ENCODE peak calls at places on chromosomes 7 and 10, in eight cellular contexts. F is DND-41, W is psoas muscle, J is esophagus squamous epithelium, H is coronary artery, C is upper lobe of right lung, L is H9, Q is cardiac muscle cell. G is an unnamed sample.

GRCh38 chr10:96579133-96579532 is 7.7 kb downstream of the TM9SF3 start:
- DNase-seq in F (no peak), W (no peak), J (no peak), H (no peak), C (no peak), L (no peak), Q (no peak), G (no peak)

GRCh38 chr7:103141753-103142404 is 7.0 kb downstream of the NAPEPLD start:
- DNase-seq in F (no peak), W (no peak), J (no peak), H (no peak), C (no peak), L (no peak), Q (peak), G (no peak)

GRCh38 chr7:131909151-131909768 is 352.8 kb upstream of the PODXL start:
- DNase-seq in F (no peak), W (no peak), J (no peak), H (no peak), C (no peak), L (peak), Q (no peak), G (peak)

GRCh38 chr10:110200518-110200917 is 6.9 kb upstream of the MXI1 start:
- DNase-seq in F (no peak), W (no peak), J (no peak), H (no peak), C (no peak), L (no peak), Q (peak), G (no peak)

GRCh38 chr7:36408589-36408988 is 18.9 kb downstream of the ANLN start:
- DNase-seq in F (no peak), W (no peak), J (no peak), H (no peak), C (no peak), L (no peak), Q (peak), G (no peak)

GRCh38 chr10:3622845-3623621 is 162.0 kb downstream of the KLF6 start:
- DNase-seq in F (peak), W (no peak), J (no peak), H (no peak), C (no peak), L (no peak), Q (peak), G (no peak)

GRCh38 chr10:92238586-92239098 is 52.2 kb downstream of the CPEB3 start:
- DNase-seq in F (no peak), W (peak), J (no peak), H (no peak), C (peak), L (no peak), Q (peak), G (no peak)

GRCh38 chr7:157526604-157527003 is 189.8 kb downstream of the DNAJB6 start:
- DNase-seq in F (peak), W (peak), J (no peak), H (peak), C (peak), L (peak), Q (no peak), G (peak)

GRCh38 chr10:92538231-92538958 is 35.5 kb downstream of the IDE start:
- DNase-seq in F (no peak), W (no peak), J (no peak), H (no peak), C (no peak), L (no peak), Q (peak), G (no peak)

GRCh38 chr10:51074238-51075028 is at the start of gene PRKG1:
- DNase-seq in F (no peak), W (peak), J (no peak), H (peak), C (peak), L (peak), Q (peak), G (peak)

GRCh38 chr7:159035571-159036073 is 109.0 kb downstream of the VIPR2 start:
- DNase-seq in F (no peak), W (no peak), J (no peak), H (no peak), C (peak), L (peak), Q (no peak), G (no peak)

GRCh38 chr7:66693331-66693730 is 47.2 kb upstream of the RABGEF1 start:
- DNase-seq in F (no peak), W (no peak), J (no peak), H (no peak), C (no peak), L (no peak), Q (no peak), G (no peak)

GRCh38 chr7:47266131-47266706 is 315.7 kb downstream of the TNS3 start:
- DNase-seq in F (peak), W (peak), J (no peak), H (no peak), C (peak), L (peak), Q (peak), G (peak)

GRCh38 chr10:21523007-21523406 is 2.5 kb downstream of the SKIDA1 start:
- DNase-seq in F (no peak), W (no peak), J (no peak), H (no peak), C (no peak), L (no peak), Q (no peak), G (no peak)
- TF ChIP-seq CTCF in F (no peak), W (no peak), J (no peak), H (no peak), C (no peak), L (no peak), Q (no peak), G (no peak)

GRCh38 chr7:116214921-116215320 is 4.6 kb downstream of the TES start:
- DNase-seq in F (no peak), W (no peak), J (no peak), H (no peak), C (no peak), L (no peak), Q (no peak), G (no peak)
- TF ChIP-seq CTCF in F (no peak), W (no peak), J (no peak), H (no peak), C (no peak), L (no peak), Q (no peak), G (no peak)

GRCh38 chr7:28517606-28518005 is 105.3 kb downstream of the CREB5 start:
- DNase-seq in F (no peak), W (no peak), J (no peak), H (no peak), C (no peak), L (no peak), Q (no peak), G (no peak)
- TF ChIP-seq CTCF in F (no peak), W (no peak), J (no peak), H (no peak), C (no peak), L (no peak), Q (no peak), G (no peak)

DNA sequence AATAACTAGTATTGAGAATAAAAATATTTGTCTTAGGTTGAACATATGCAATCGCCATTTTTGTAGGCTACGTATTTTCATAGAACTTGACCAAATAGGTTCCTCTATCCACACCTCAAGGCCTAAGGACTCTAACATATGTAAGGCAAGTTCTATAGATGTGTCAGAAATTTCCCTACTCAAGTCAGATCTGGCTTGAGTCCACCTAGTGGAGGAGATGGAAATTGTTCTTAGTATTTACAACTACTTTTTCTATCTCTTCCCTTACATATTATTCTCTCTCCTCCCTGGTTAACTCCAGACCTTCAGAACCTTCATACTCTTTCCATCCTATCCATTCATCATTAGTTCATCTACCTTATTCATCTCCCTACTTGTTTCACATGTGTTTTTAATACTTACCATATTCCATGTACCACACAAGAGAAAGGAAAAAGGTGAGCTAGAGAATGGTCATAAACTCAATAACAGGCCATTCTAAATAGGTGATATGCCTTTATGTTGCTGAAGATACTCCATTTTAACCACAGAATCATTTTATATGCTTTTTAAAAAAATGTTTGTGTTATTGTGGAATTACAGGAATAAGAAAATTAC is 174.5 kb upstream of the HDAC9 start:
- DNase-seq in F (no peak), W (no peak), J (no peak), H (no peak), C (no peak), L (no peak), Q (peak), G (no peak)
- TF ChIP-seq CTCF in F (peak), W (peak), J (peak), H (no peak), C (peak), L (peak), Q (peak), G (peak)

GRCh38 chr10:61142987-61143386 is 199.0 kb upstream of the RHOBTB1 start:
- DNase-seq in F (no peak), W (no peak), J (no peak), H (no peak), C (no peak), L (no peak), Q (no peak), G (no peak)
- TF ChIP-seq CTCF in F (peak), W (no peak), J (no peak), H (no peak), C (no peak), L (peak), Q (no peak), G (no peak)

GRCh38 chr10:37711617-37712488 is 145.6 kb downstream of the ZNF248 start:
- DNase-seq in F (no peak), W (no peak), J (no peak), H (no peak), C (no peak), L (no peak), Q (no peak), G (no peak)

GRCh38 chr10:37703833-37704382 is 153.5 kb downstream of the ZNF248 start:
- DNase-seq in F (no peak), W (no peak), J (no peak), H (no peak), C (peak), L (no peak), Q (no peak), G (no peak)

GRCh38 chr10:37710831-37711616 is 146.4 kb downstream of the ZNF248 start:
- DNase-seq in F (no peak), W (no peak), J (no peak), H (no peak), C (no peak), L (no peak), Q (no peak), G (no peak)

GRCh38 chr10:37704566-37704965 is 152.8 kb downstream of the ZNF248 start:
- DNase-seq in F (no peak), W (no peak), J (no peak), H (peak), C (peak), L (no peak), Q (no peak), G (no peak)

GRCh38 chr10:37707829-37708578 is 149.4 kb downstream of the ZNF248 start:
- DNase-seq in F (no peak), W (no peak), J (no peak), H (no peak), C (no peak), L (no peak), Q (no peak), G (no peak)
- TF ChIP-seq CTCF in F (peak), W (no peak), J (no peak), H (no peak), C (no peak), L (no peak), Q (no peak), G (no peak)

GRCh38 chr7:45163692-45164052 is 6.1 kb downstream of the RAMP3 start:
- DNase-seq in F (no peak), W (peak), J (no peak), H (peak), C (no peak), L (no peak), Q (no peak), G (no peak)

GRCh38 chr7:45161842-45162241 is 4.3 kb downstream of the RAMP3 start:
- DNase-seq in F (no peak), W (peak), J (no peak), H (peak), C (no peak), L (no peak), Q (no peak), G (no peak)

GRCh38 chr7:45161138-45161537 is 3.5 kb downstream of the RAMP3 start:
- DNase-seq in F (no peak), W (no peak), J (no peak), H (peak), C (no peak), L (no peak), Q (no peak), G (no peak)

GRCh38 chr7:45162311-45162845 is 4.8 kb downstream of the RAMP3 start:
- DNase-seq in F (no peak), W (peak), J (no peak), H (peak), C (no peak), L (no peak), Q (no peak), G (no peak)

GRCh38 chr7:45162943-45163691 is 5.5 kb downstream of the RAMP3 start:
- DNase-seq in F (no peak), W (peak), J (no peak), H (no peak), C (no peak), L (no peak), Q (no peak), G (no peak)
- TF ChIP-seq CTCF in F (no peak), W (no peak), J (no peak), H (no peak), C (no peak), L (no peak), Q (no peak), G (no peak)

GRCh38 chr7:29306276-29307036 is 111.9 kb downstream of the CHN2 start:
- DNase-seq in F (no peak), W (no peak), J (no peak), H (no peak), C (no peak), L (no peak), Q (no peak), G (no peak)

GRCh38 chr7:29308424-29308823 is 113.8 kb downstream of the CHN2 start:
- DNase-seq in F (no peak), W (no peak), J (no peak), H (no peak), C (no peak), L (no peak), Q (no peak), G (no peak)

GRCh38 chr7:29310625-29311024 is 116.0 kb downstream of the CHN2 start:
- DNase-seq in F (no peak), W (no peak), J (no peak), H (no peak), C (no peak), L (no peak), Q (no peak), G (no peak)

GRCh38 chr7:29311314-29311713 is 116.7 kb downstream of the CHN2 start:
- DNase-seq in F (no peak), W (no peak), J (no peak), H (no peak), C (no peak), L (no peak), Q (no peak), G (no peak)

DNA sequence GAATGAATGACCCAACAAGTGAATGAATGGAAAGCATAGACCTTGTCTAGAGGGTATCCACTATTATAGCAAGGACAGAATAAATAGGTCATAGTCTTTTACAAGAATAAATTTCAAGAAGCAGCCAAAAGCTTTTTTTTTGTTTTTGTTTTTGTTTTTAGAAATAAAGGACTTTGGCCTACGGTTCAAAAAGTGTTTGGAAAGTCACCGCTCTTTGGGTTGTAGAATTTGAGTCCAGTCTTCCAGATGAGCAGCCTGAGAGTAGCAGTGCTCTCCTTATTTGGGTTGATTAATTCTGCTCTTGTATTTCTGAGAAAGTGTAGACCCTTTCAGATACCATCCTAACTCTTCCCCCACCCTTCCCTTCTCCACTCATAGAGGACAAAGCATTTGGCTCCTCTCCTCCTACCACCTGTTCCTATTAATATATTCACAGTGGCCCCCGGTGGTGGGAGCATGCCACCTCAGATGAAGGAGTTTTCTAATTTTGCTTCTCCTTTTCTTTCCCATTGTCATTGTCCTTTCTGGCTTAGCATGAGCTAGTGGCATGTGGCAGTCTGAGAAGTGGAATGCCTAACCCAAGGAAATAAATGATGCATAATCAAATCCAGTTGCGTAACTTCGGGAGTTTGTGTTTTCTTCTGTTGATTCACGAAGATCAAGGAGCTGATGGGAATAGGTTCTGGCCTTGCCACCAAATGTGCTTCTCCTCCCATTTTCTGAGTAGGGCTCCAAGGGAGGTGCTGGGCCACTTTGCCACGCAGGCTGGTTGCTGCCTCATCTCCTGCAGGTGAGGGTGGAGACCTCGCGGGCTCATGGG is 114.7 kb downstream of the CHN2 start:
- DNase-seq in F (peak), W (no peak), J (no peak), H (no peak), C (no peak), L (no peak), Q (peak), G (no peak)
- TF ChIP-seq CTCF in F (peak), W (no peak), J (no peak), H (no peak), C (no peak), L (peak), Q (peak), G (no peak)

DNA sequence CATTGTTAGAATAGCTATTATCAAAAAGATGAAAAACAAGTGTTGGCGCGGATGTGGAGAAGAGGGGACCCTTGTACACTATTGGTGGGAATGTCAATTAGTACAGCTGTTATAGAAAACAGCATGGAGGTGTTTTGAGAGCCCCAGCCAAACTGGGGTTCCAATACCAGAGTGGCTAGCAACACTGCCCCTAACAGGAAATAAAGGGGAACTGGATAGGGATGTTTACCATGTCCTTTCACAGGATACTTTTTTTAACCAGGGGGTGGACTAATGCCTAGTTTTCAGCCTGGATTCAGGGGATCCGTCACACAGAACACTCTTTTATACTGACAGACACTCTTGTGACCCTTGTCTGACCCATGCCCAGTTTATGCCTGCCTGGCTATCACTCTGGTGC is 6.9 kb upstream of the GSTK1 start:
- DNase-seq in F (no peak), W (no peak), J (no peak), H (no peak), C (no peak), L (no peak), Q (no peak), G (no peak)
- TF ChIP-seq CTCF in F (peak), W (no peak), J (no peak), H (peak), C (no peak), L (peak), Q (no peak), G (no peak)

G was measured in glutamatergic neuron.